ENCODE peak calls at places on chromosomes 4 and X, in nine cellular contexts. C, V, P, S, K, M, A, N and X are unnamed samples.

GRCh38 chr4:86218721-86219481 is 141.0 kb downstream of the MAPK10 start:
- DNase-seq in M (no peak), S (peak), K (peak), C (no peak), N (peak), V (no peak), A (no peak), P (no peak), X (no peak)

GRCh38 chrX:139945075-139945474 is 12.2 kb upstream of the ATP11C start:
- DNase-seq in N (no peak), K (no peak), C (no peak), M (no peak), S (no peak), A (no peak), P (no peak), V (no peak), X (no peak)

GRCh38 chr4:139858436-139859225 is 193.0 kb downstream of the MGST2 start:
- DNase-seq in M (no peak), S (no peak), V (no peak), N (no peak), A (no peak), C (no peak), P (no peak), K (no peak), X (no peak)

GRCh38 chr4:153790962-153791551 is 2.2 kb upstream of the SFRP2 start:
- DNase-seq in V (no peak), S (no peak), K (no peak), A (peak), M (peak), C (no peak), P (peak), N (peak), X (no peak)

GRCh38 chr4:20271954-20272353 is 20.2 kb downstream of the SLIT2 start:
- DNase-seq in V (no peak), S (no peak), A (no peak), K (no peak), N (no peak), M (no peak), P (no peak), C (no peak), X (no peak)

GRCh38 chr4:185352741-185353140 is 43.0 kb downstream of the LRP2BP start:
- DNase-seq in N (no peak), M (no peak), P (no peak), S (no peak), A (no peak), C (no peak), K (no peak), V (no peak), X (no peak)

GRCh38 chr4:86223472-86223871 is 136.4 kb downstream of the MAPK10 start:
- DNase-seq in P (no peak), M (no peak), A (peak), C (no peak), V (no peak), N (peak), K (peak), S (peak), X (peak)

GRCh38 chr4:152352645-152353116 is 183.2 kb downstream of the FBXW7 start:
- DNase-seq in N (peak), P (no peak), A (peak), M (no peak), K (peak), C (no peak), V (peak), S (peak), X (peak)

GRCh38 chr4:4831266-4831665 is 28.2 kb upstream of the MSX1 start:
- DNase-seq in N (no peak), C (no peak), A (no peak), S (no peak), P (no peak), K (no peak), M (no peak), V (no peak), X (no peak)

GRCh38 chr4:5472166-5472565 is 236.2 kb downstream of the EVC2 start:
- DNase-seq in N (no peak), P (no peak), A (no peak), C (peak), K (no peak), V (no peak), S (no peak), M (no peak), X (no peak)

GRCh38 chrX:115491766-115492165 is 69.2 kb upstream of the PLS3 start:
- DNase-seq in A (no peak), K (no peak), S (no peak), P (no peak), M (no peak), V (no peak), N (peak), C (no peak), X (no peak)

GRCh38 chr4:122577808-122578781 is 42.8 kb downstream of the IL21 start:
- DNase-seq in K (peak), M (no peak), V (no peak), P (no peak), A (peak), S (peak), C (no peak), N (peak), X (peak)

GRCh38 chr4:104942990-104943758 is 203.5 kb upstream of the TET2 start:
- DNase-seq in N (peak), M (no peak), S (peak), P (no peak), K (no peak), C (no peak), A (no peak), V (no peak), X (no peak)

GRCh38 chrX:42797646-42798045 is 19.7 kb upstream of the PPP1R2C start:
- DNase-seq in P (no peak), N (no peak), C (no peak), A (peak), M (no peak), V (no peak), S (no peak), K (no peak), X (no peak)

GRCh38 chrX:29662759-29663503 is 552.4 kb upstream of the MAGEB2 start:
- DNase-seq in A (peak), V (no peak), P (no peak), K (no peak), C (no peak), N (peak), S (peak), M (no peak), X (no peak)

GRCh38 chr4:135194477-135194876 is 992.9 kb upstream of the PABPC4L start:
- DNase-seq in P (no peak), A (no peak), M (no peak), N (no peak), C (no peak), K (no peak), S (no peak), V (no peak), X (no peak)

GRCh38 chr4:150381671-150382427 is 200.1 kb upstream of the MAB21L2 start:
- DNase-seq in M (no peak), C (no peak), N (peak), V (no peak), K (peak), A (peak), P (no peak), S (no peak), X (no peak)

GRCh38 chr4:23202712-23203247 is 510.0 kb downstream of the GBA3 start:
- DNase-seq in M (peak), P (no peak), N (no peak), S (no peak), A (no peak), V (no peak), K (no peak), C (no peak), X (no peak)

GRCh38 chr4:113560579-113560978 is 201.0 kb downstream of the CAMK2D start:
- DNase-seq in N (peak), M (no peak), S (no peak), V (no peak), P (no peak), K (no peak), A (no peak), C (no peak), X (no peak)

GRCh38 chrX:21958888-21959287 is 18.4 kb downstream of the SMS start:
- DNase-seq in P (no peak), V (no peak), S (no peak), M (no peak), K (no peak), A (no peak), N (peak), C (no peak), X (no peak)

GRCh38 chr4:74308215-74308614 is at the start of gene EPGN:
- DNase-seq in A (no peak), C (no peak), N (peak), S (peak), M (no peak), V (no peak), P (no peak), K (no peak), X (no peak)

GRCh38 chr4:41069838-41070237 is 144.5 kb downstream of the APBB2 start:
- DNase-seq in C (no peak), K (no peak), V (no peak), M (no peak), P (no peak), A (peak), S (no peak), N (no peak), X (no peak)

GRCh38 chr4:122746485-122746965 is 14.0 kb downstream of the BBS12 start:
- DNase-seq in K (no peak), M (no peak), V (no peak), N (peak), P (no peak), S (no peak), C (no peak), A (no peak), X (no peak)

DNA sequence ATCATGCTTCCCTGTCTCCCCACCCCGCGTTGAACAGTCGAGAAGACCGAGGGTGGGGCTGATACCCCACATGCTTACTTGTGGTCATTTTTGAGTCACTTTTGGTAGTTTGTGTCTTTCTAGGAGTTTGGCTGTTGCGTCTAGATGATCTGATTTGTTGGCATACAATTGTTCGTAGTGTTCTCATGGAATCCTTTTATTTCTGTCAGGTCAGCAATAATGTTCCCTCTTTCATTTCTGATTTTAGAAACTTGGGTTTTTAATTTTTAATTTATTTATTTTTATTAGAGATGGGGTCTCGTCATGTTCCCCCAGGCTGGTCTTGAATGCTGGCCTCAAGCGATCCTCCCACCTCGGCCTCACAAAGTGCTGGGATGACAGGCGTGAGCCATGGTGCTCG is 30.9 kb downstream of the SH3TC1 start:
- DNase-seq in A (no peak), C (no peak), N (no peak), K (no peak), M (no peak), P (no peak), V (no peak), S (no peak), X (no peak)
- H3K4me3 ChIP-seq in A (no peak), C (no peak), N (no peak), K (no peak), M (no peak), P (no peak), V (no peak), S (no peak), X (no peak)

GRCh38 chrX:47078129-47079043 is at the start of gene RGN:
- DNase-seq in C (no peak), N (no peak), A (peak), M (no peak), V (peak), S (no peak), P (peak), K (no peak), X (no peak)
- H3K4me3 ChIP-seq in C (peak), N (no peak), A (no peak), M (no peak), V (peak), S (peak), P (peak), K (no peak), X (no peak)

GRCh38 chr4:6658635-6659075 is 18.2 kb downstream of the MRFAP1 start:
- DNase-seq in A (no peak), P (peak), C (peak), K (no peak), V (peak), M (peak), N (peak), S (no peak), X (no peak)
- H3K4me3 ChIP-seq in A (no peak), P (peak), C (peak), K (no peak), V (peak), M (no peak), N (no peak), S (peak), X (no peak)

DNA sequence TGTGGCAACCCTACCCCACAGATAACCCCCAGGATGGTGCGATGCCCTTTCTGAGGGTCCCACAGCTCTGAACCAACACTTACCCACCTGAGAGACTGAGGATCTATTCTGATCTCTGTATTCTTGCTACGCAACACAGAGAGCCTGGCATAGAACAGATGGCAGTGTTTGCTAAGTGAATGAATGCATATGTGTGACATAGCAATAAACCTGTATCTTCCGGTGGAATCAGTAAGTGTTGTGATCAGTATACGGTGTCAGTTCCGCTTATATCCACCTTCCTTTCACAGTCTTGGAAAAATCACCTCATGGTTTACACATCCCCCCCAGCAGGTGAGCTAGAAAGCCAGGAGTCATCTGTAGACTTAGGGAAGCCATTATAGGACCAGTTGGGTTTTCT is 5.9 kb upstream of the HSD17B10 start:
- DNase-seq in V (no peak), A (no peak), P (no peak), N (no peak), C (no peak), M (no peak), K (no peak), S (no peak), X (no peak)
- H3K4me3 ChIP-seq in V (no peak), A (no peak), P (no peak), N (no peak), C (peak), M (no peak), K (no peak), S (peak), X (no peak)